ENCODE peak calls at places on chromosomes 12 and 14, in six cellular contexts. One of them, this sample, is unnamed.

GRCh38 chr14:39145266-39145966 is 24.7 kb downstream of the TRAPPC6B start:
- DNase-seq in Caki2: peak; percentile 30
- DNase-seq in endothelial cell of umbilical vein: no peak
- DNase-seq in NCI-H1105: no peak
- DNase-seq in NCI-H460: no peak
- DNase-seq in upper lobe of right lung: no peak
- DNase-seq in this sample: no peak

GRCh38 chr12:1171657-1172056 is 180.6 kb downstream of the ERC1 start:
- DNase-seq in Caki2: peak; percentile 54
- DNase-seq in endothelial cell of umbilical vein: peak; percentile 94
- DNase-seq in NCI-H1105: peak; percentile 72
- DNase-seq in NCI-H460: no peak
- DNase-seq in upper lobe of right lung: no peak
- DNase-seq in this sample: no peak

GRCh38 chr12:541676-542289 is 82.0 kb downstream of the B4GALNT3 start:
- DNase-seq in Caki2: no peak
- DNase-seq in endothelial cell of umbilical vein: no peak
- DNase-seq in NCI-H1105: no peak
- DNase-seq in NCI-H460: no peak
- DNase-seq in upper lobe of right lung: no peak
- DNase-seq in this sample: no peak

GRCh38 chr14:74491952-74492351 is 1.2 kb downstream of the NPC2 start:
- DNase-seq in Caki2: peak; percentile 27
- DNase-seq in endothelial cell of umbilical vein: peak; percentile 26
- DNase-seq in NCI-H1105: no peak
- DNase-seq in NCI-H460: peak; percentile 40
- DNase-seq in upper lobe of right lung: no peak
- DNase-seq in this sample: no peak

GRCh38 chr12:64890873-64891468 is 66.5 kb downstream of the TBC1D30 start:
- DNase-seq in Caki2: peak; percentile 63
- DNase-seq in endothelial cell of umbilical vein: peak; percentile 67
- DNase-seq in NCI-H1105: peak; percentile 57
- DNase-seq in NCI-H460: peak; percentile 68
- DNase-seq in upper lobe of right lung: no peak
- DNase-seq in this sample: peak; percentile 29

GRCh38 chr12:74945771-74946198 is 263.9 kb downstream of the KCNC2 start:
- DNase-seq in Caki2: peak; percentile 96
- DNase-seq in endothelial cell of umbilical vein: no peak
- DNase-seq in NCI-H1105: no peak
- DNase-seq in NCI-H460: no peak
- DNase-seq in upper lobe of right lung: no peak
- DNase-seq in this sample: peak; percentile 70

GRCh38 chr14:70808023-70808401 is 1.3 kb downstream of the MAP3K9 start:
- DNase-seq in Caki2: peak; percentile 55
- DNase-seq in endothelial cell of umbilical vein: no peak
- DNase-seq in NCI-H1105: peak; percentile 29
- DNase-seq in NCI-H460: no peak
- DNase-seq in upper lobe of right lung: peak; percentile 65
- DNase-seq in this sample: peak; percentile 20

GRCh38 chr12:57738661-57739237 is at the start of gene AGAP2:
- DNase-seq in Caki2: no peak
- DNase-seq in endothelial cell of umbilical vein: no peak
- DNase-seq in NCI-H1105: peak; percentile 35
- DNase-seq in NCI-H460: no peak
- DNase-seq in upper lobe of right lung: no peak
- DNase-seq in this sample: no peak

GRCh38 chr14:99274346-99275221 is 2.6 kb upstream of the BCL11B start:
- DNase-seq in Caki2: peak; percentile 85
- DNase-seq in endothelial cell of umbilical vein: peak; percentile 73
- DNase-seq in NCI-H1105: peak; percentile 96
- DNase-seq in NCI-H460: peak; percentile 70
- DNase-seq in upper lobe of right lung: no peak
- DNase-seq in this sample: no peak

GRCh38 chr12:3752096-3752709 is 706 bp downstream of the CRACR2A start:
- DNase-seq in Caki2: peak; percentile 34
- DNase-seq in endothelial cell of umbilical vein: peak; percentile 45
- DNase-seq in NCI-H1105: no peak
- DNase-seq in NCI-H460: no peak
- DNase-seq in upper lobe of right lung: peak; percentile 77
- DNase-seq in this sample: peak; percentile 60

GRCh38 chr12:130916251-130916911 is 37.3 kb upstream of the ADGRD1 start:
- DNase-seq in Caki2: peak; percentile 57
- DNase-seq in endothelial cell of umbilical vein: peak; percentile 6
- DNase-seq in NCI-H1105: peak; percentile 78
- DNase-seq in NCI-H460: peak; percentile 81
- DNase-seq in upper lobe of right lung: peak; percentile 74
- DNase-seq in this sample: no peak

GRCh38 chr14:51369814-51370213 is 129.8 kb downstream of the TMX1 start:
- DNase-seq in Caki2: no peak
- DNase-seq in endothelial cell of umbilical vein: peak; percentile 21
- DNase-seq in NCI-H1105: no peak
- DNase-seq in NCI-H460: peak; percentile 30
- DNase-seq in upper lobe of right lung: no peak
- DNase-seq in this sample: no peak

GRCh38 chr12:77343291-77343690 is 277.9 kb upstream of the E2F7 start:
- DNase-seq in Caki2: no peak
- DNase-seq in endothelial cell of umbilical vein: no peak
- DNase-seq in NCI-H1105: no peak
- DNase-seq in NCI-H460: no peak
- DNase-seq in upper lobe of right lung: no peak
- DNase-seq in this sample: no peak

GRCh38 chr14:93430319-93430801 is 379 bp upstream of the UNC79 start:
- DNase-seq in Caki2: no peak
- DNase-seq in endothelial cell of umbilical vein: no peak
- DNase-seq in NCI-H1105: peak; percentile 86
- DNase-seq in NCI-H460: no peak
- DNase-seq in upper lobe of right lung: no peak
- DNase-seq in this sample: no peak

GRCh38 chr14:75393794-75394193 is 34.0 kb upstream of the JDP2 start:
- DNase-seq in Caki2: no peak
- DNase-seq in endothelial cell of umbilical vein: no peak
- DNase-seq in NCI-H1105: no peak
- DNase-seq in NCI-H460: no peak
- DNase-seq in upper lobe of right lung: no peak
- DNase-seq in this sample: no peak

This sample was measured in RCC 7860.